ENCODE peak calls at places on chromosomes 13 and 19, in four cellular contexts. Q, I, J and X are unnamed samples.

GRCh38 chr13:100106705-100107104 is 17.8 kb downstream of the PCCA start:
- DNase-seq in Q (no peak), J (no peak), I (no peak), X (no peak)

GRCh38 chr13:19927117-19927734 is 31.3 kb upstream of the ZMYM2 start:
- DNase-seq in J (no peak), Q (no peak), I (no peak), X (no peak)

GRCh38 chr19:1383311-1384084 is at the start of gene NDUFS7:
- DNase-seq in J (peak), Q (peak), I (peak), X (peak)

GRCh38 chr13:80299046-80299445 is 41.9 kb downstream of the SPRY2 start:
- DNase-seq in Q (no peak), J (no peak), I (no peak), X (no peak)

GRCh38 chr13:108609353-108609752 is 20.1 kb upstream of the MYO16 start:
- DNase-seq in J (no peak), Q (no peak), I (no peak), X (peak)

GRCh38 chr19:33152178-33152577 is 20.3 kb downstream of the WDR88 start:
- DNase-seq in I (no peak), Q (no peak), J (no peak), X (no peak)

GRCh38 chr19:38577826-38578225 is 39.9 kb downstream of the MAP4K1 start:
- DNase-seq in Q (no peak), J (no peak), I (no peak), X (peak)

GRCh38 chr19:45492627-45493470 is 4.0 kb downstream of the RTN2 start:
- DNase-seq in I (no peak), J (no peak), Q (no peak), X (peak)

GRCh38 chr19:1237027-1237659 is 662 bp downstream of the CBARP start:
- DNase-seq in Q (no peak), J (no peak), I (no peak), X (peak)

GRCh38 chr13:19959141-19959830 is 759 bp downstream of the ZMYM2 start:
- DNase-seq in J (peak), Q (peak), I (no peak), X (peak)

GRCh38 chr19:41299755-41300089 is 10.2 kb upstream of the CCDC97 start:
- DNase-seq in Q (no peak), I (no peak), J (no peak), X (no peak)

GRCh38 chr19:30064021-30064699 is 122.1 kb downstream of the URI1 start:
- DNase-seq in I (no peak), Q (no peak), J (no peak), X (no peak)

GRCh38 chr13:72368031-72368430 is 359.4 kb downstream of the MZT1 start:
- DNase-seq in J (no peak), Q (no peak), I (no peak), X (no peak)

GRCh38 chr13:113928701-113929627 is 44.9 kb downstream of the C13orf46 start:
- DNase-seq in Q (peak), J (no peak), I (peak), X (peak)

GRCh38 chr13:107907065-107907464 is 308.3 kb downstream of the LIG4 start:
- DNase-seq in I (no peak), Q (no peak), J (no peak), X (no peak)

GRCh38 chr19:12884926-12885748 is 1.9 kb downstream of the KLF1 start:
- DNase-seq in I (no peak), Q (no peak), J (peak), X (peak)

GRCh38 chr19:38528213-38528755 is 89.5 kb downstream of the MAP4K1 start:
- DNase-seq in J (no peak), I (no peak), Q (no peak), X (no peak)

GRCh38 chr19:33621811-33622504 is at the start of gene CHST8:
- DNase-seq in I (no peak), J (peak), Q (peak), X (peak)

GRCh38 chr19:56271096-56271495 is 1.5 kb upstream of the EDDM13 start:
- DNase-seq in Q (no peak), J (no peak), I (no peak), X (no peak)

GRCh38 chr19:6393982-6394412 is 1.0 kb upstream of the GTF2F1 start:
- DNase-seq in I (no peak), Q (no peak), J (no peak), X (no peak)

GRCh38 chr19:6270076-6270745 is 9.6 kb downstream of the MLLT1 start:
- DNase-seq in Q (no peak), I (no peak), J (no peak), X (no peak)

GRCh38 chr19:15463865-15464371 is 426 bp downstream of the RASAL3 start:
- DNase-seq in Q (no peak), J (no peak), I (no peak), X (no peak)

GRCh38 chr13:30587231-30587630 is 30.5 kb upstream of the USPL1 start:
- DNase-seq in Q (no peak), J (no peak), I (no peak), X (no peak)

GRCh38 chr19:55688422-55689218 is 13.6 kb downstream of the EPN1 start:
- DNase-seq in J (peak), I (no peak), Q (peak), X (no peak)

GRCh38 chr13:36829753-36830152 is 10.7 kb downstream of the RFXAP start:
- DNase-seq in I (no peak), Q (no peak), J (peak), X (peak)

GRCh38 chr13:29901714-29902631 is 51.6 kb upstream of the UBL3 start:
- DNase-seq in J (peak), I (no peak), Q (no peak), X (no peak)

GRCh38 chr19:51271015-51271600 is 20.2 kb downstream of the SIGLECL1 start:
- DNase-seq in I (no peak), Q (no peak), J (no peak), X (peak)

GRCh38 chr13:31012285-31013024 is 80.0 kb downstream of the TEX26 start:
- DNase-seq in J (no peak), I (no peak), Q (no peak), X (peak)

GRCh38 chr19:45275370-45275971 is 24.4 kb downstream of the MARK4 start:
- DNase-seq in Q (no peak), I (no peak), J (peak), X (peak)

GRCh38 chr13:105804561-105805190 is 730.8 kb downstream of the EFNB2 start:
- DNase-seq in Q (no peak), I (no peak), J (no peak), X (no peak)

GRCh38 chr13:78604782-78605611 is 1.6 kb upstream of the POU4F1 start:
- DNase-seq in J (peak), I (no peak), Q (no peak), X (peak)

GRCh38 chr13:49952168-49952567 is 16.0 kb upstream of the SPRYD7 start:
- DNase-seq in I (no peak), J (no peak), Q (no peak), X (no peak)

GRCh38 chr19:53308339-53308811 is 25.2 kb upstream of the ZNF845 start:
- DNase-seq in J (peak), I (no peak), Q (no peak), X (peak)